ENCODE peak calls at places on chromosomes 3 and 15, in nine cellular contexts. M is neural progenitor cell, B is A549, F is H1, Z is HL-60, P is RWPE2, W is psoas muscle, E is astrocyte of the spinal cord, R is GM12865. C is an unnamed sample.

GRCh38 chr3:171402281-171402680 is 57.9 kb downstream of the TNIK start:
- DNase-seq in M (no peak), F (no peak), R (no peak), P (no peak), Z (no peak), E (no peak), B (no peak), W (no peak), C (no peak)

GRCh38 chr15:60757831-60758570 is 279.1 kb upstream of the ICE2 start:
- DNase-seq in P (no peak), M (no peak), W (no peak), Z (no peak), B (no peak), F (no peak), R (no peak), E (no peak), C (no peak)

GRCh38 chr15:61871926-61872522 is 188.2 kb downstream of the VPS13C start:
- DNase-seq in P (no peak), B (peak; percentile 32), E (peak; percentile 40), Z (no peak), M (peak; percentile 15), R (peak; percentile 13), W (no peak), F (no peak), C (no peak)

GRCh38 chr3:52052831-52053306 is 3.5 kb downstream of the DUSP7 start:
- DNase-seq in M (peak; percentile 75), Z (peak; percentile 90), P (peak; percentile 85), B (peak; percentile 61), E (peak; percentile 74), R (peak; percentile 53), F (peak; percentile 82), W (peak; percentile 85), C (no peak)

GRCh38 chr3:45026038-45026437 is at the start of gene CLEC3B:
- DNase-seq in P (no peak), B (no peak), W (peak; percentile 74), Z (no peak), R (no peak), M (no peak), E (peak; percentile 57), F (no peak), C (no peak)

GRCh38 chr3:181752202-181752671 is 40.5 kb downstream of the SOX2 start:
- DNase-seq in P (no peak), E (peak; percentile 73), M (no peak), Z (no peak), R (no peak), W (no peak), F (no peak), B (no peak), C (no peak)

GRCh38 chr3:82633319-82633718 is 871.9 kb upstream of the GBE1 start:
- DNase-seq in W (no peak), E (no peak), B (no peak), P (no peak), Z (no peak), F (no peak), M (peak; percentile 65), R (no peak), C (no peak)

GRCh38 chr3:169118666-169119370 is 544.7 kb downstream of the MECOM start:
- DNase-seq in W (no peak), M (no peak), P (no peak), F (no peak), B (no peak), E (no peak), R (no peak), Z (no peak), C (no peak)

GRCh38 chr3:58045084-58045483 is 36.9 kb downstream of the FLNB start:
- DNase-seq in M (no peak), R (no peak), W (no peak), E (no peak), P (no peak), B (no peak), F (no peak), Z (no peak), C (no peak)

GRCh38 chr3:114418724-114419543 is 125.1 kb downstream of the TIGIT start:
- DNase-seq in W (no peak), M (peak; percentile 69), E (peak; percentile 84), P (no peak), F (no peak), Z (peak; percentile 50), B (peak; percentile 73), R (peak; percentile 72), C (peak; percentile 78)

GRCh38 chr3:183285828-183286457 is 32.9 kb downstream of the B3GNT5 start:
- DNase-seq in E (peak; percentile 98), Z (peak; percentile 87), W (peak; percentile 86), P (peak; percentile 97), M (no peak), R (peak; percentile 92), B (peak; percentile 95), F (no peak), C (peak; percentile 88)

GRCh38 chr15:41790169-41790568 is 15.9 kb downstream of the MAPKBP1 start:
- DNase-seq in W (no peak), E (no peak), Z (no peak), R (no peak), B (no peak), M (no peak), P (no peak), F (no peak), C (no peak)

GRCh38 chr15:29135702-29136426 is 133.8 kb downstream of the NSMCE3 start:
- DNase-seq in Z (no peak), P (peak; percentile 73), M (no peak), R (no peak), F (no peak), B (no peak), E (no peak), W (no peak), C (no peak)

GRCh38 chr3:16179771-16180736 is 5.6 kb downstream of the GALNT15 start:
- DNase-seq in E (peak; percentile 49), Z (no peak), W (no peak), B (no peak), M (peak; percentile 19), P (no peak), F (no peak), R (no peak), C (no peak)

GRCh38 chr15:91238664-91239428 is 138.8 kb downstream of the SV2B start:
- DNase-seq in M (peak; percentile 25), B (no peak), P (no peak), E (no peak), W (no peak), F (no peak), R (no peak), Z (no peak), C (no peak)

GRCh38 chr15:67100808-67101581 is 35.6 kb downstream of the SMAD3 start:
- DNase-seq in F (no peak), B (no peak), W (no peak), Z (no peak), M (no peak), E (no peak), R (peak; percentile 90), P (no peak), C (no peak)

GRCh38 chr3:114351822-114352145 is 58.0 kb downstream of the TIGIT start:
- DNase-seq in R (no peak), F (no peak), P (no peak), E (no peak), B (no peak), W (no peak), M (no peak), Z (no peak), C (no peak)

GRCh38 chr3:24004171-24004938 is 59.3 kb downstream of the NR1D2 start:
- DNase-seq in Z (no peak), W (no peak), M (no peak), P (no peak), R (peak; percentile 69), B (no peak), E (no peak), F (no peak), C (no peak)

GRCh38 chr3:61808999-61809398 is 247.6 kb downstream of the PTPRG start:
- DNase-seq in E (no peak), P (no peak), W (no peak), F (no peak), Z (no peak), M (no peak), R (no peak), B (no peak), C (no peak)

GRCh38 chr15:26771168-26771916 is 1.5 kb downstream of the GABRB3 start:
- DNase-seq in M (peak; percentile 94), W (peak; percentile 15), Z (no peak), R (no peak), P (no peak), F (peak; percentile 93), B (no peak), E (no peak), C (no peak)

GRCh38 chr15:75204340-75205063 is 2.8 kb downstream of the C15orf39 start:
- DNase-seq in W (peak; percentile 91), B (peak; percentile 93), P (peak; percentile 98), Z (peak; percentile 92), F (peak; percentile 89), R (peak; percentile 95), E (peak; percentile 89), M (peak; percentile 94), C (peak; percentile 46)
- H3K4me3 ChIP-seq in W (peak overlapping the region; percentile 87), B (peak overlapping the region; percentile 84), P (no peak overlapping the region), Z (peak overlapping the region; percentile 70), F (peak overlapping the region; percentile 11), R (peak overlapping the region; percentile 75), E (no peak overlapping the region), M (no peak overlapping the region), C (no peak overlapping the region)

DNA sequence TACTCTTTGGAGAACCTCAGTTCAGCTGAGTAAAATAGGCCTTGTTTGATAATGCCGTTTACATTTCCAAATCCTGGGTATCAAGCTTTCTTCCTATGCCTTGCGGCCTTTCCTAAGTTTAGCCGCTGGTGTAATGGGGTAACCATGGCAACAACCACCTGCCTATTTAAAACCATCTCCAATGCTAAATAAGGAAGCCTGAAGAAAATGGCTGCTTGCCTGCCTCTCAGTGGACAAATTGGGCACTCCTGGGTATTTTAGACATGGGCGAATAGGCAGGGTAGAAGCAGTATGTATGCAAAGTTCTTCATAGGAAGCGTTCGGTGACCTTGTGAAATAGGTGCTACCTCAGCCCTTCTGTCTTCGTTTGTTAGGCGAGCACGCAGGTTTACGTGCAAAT is 122.7 kb downstream of the DGKG start:
- DNase-seq in Z (no peak), P (no peak), B (peak; percentile 18), M (peak; percentile 76), E (peak; percentile 24), W (no peak), R (no peak), F (no peak), C (no peak)
- TF ChIP-seq CTCF in Z (no peak), P (no peak), B (no peak), M (peak; percentile 39), E (no peak), W (peak; percentile 34), R (no peak), F (peak; percentile 49), C (no peak)

GRCh38 chr15:86164222-86164898 is 84.7 kb downstream of the AGBL1 start:
- DNase-seq in M (no peak), W (peak; percentile 66), P (no peak), B (no peak), E (no peak), R (no peak), F (no peak), Z (no peak), C (no peak)
- H3K4me3 ChIP-seq in M (no peak overlapping the region), W (no peak overlapping the region), P (no peak overlapping the region), B (no peak overlapping the region), E (no peak overlapping the region), R (no peak overlapping the region), F (no peak overlapping the region), Z (no peak overlapping the region), C (no peak overlapping the region)

DNA sequence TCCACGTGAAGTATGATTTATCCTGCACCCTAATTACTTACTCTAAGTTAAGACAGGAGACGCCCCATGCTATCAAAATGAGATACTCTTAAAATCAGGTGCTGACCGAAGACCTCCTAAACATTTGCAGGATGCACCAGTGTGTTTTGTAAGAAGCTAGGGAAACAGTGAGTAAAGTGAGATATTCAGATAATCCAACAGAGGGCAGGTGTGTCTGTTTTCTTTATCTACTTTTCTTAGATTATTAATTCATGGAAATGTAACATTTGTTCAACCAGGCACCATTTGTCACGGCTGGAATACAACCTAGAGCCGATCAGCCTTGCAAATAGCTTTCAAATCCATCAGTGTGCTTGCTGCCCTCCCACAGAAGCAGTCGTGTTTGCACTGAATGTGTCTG is 202.0 kb upstream of the CHRM5 start:
- DNase-seq in R (no peak), F (no peak), E (no peak), M (no peak), P (no peak), B (no peak), Z (no peak), W (no peak), C (no peak)
- TF ChIP-seq CTCF in R (no peak), F (peak; percentile 12), E (peak; percentile 5), M (no peak), P (peak; percentile 30), B (peak; percentile 17), Z (no peak), W (no peak), C (no peak)

C was measured in AG04449.